ENCODE peak calls at places on chromosomes 5 and 9, in four cellular contexts. O is A549, G is K562, Z is HepG2. X is an unnamed sample.
A peak's percentile ranks its signal among the peaks of the same experiment; 100 is the strongest.

GRCh38 chr5:68252678-68253520 is 37.3 kb downstream of the PIK3R1 start:
- DNase-seq in O (peak; percentile 64), G (peak; percentile 52), Z (peak; percentile 63), X (no peak)

GRCh38 chr5:16600397-16600796 is 16.4 kb downstream of the RETREG1 start:
- DNase-seq in O (no peak), G (no peak), Z (no peak), X (no peak)

GRCh38 chr9:37324261-37324683 is 98.2 kb upstream of the GRHPR start:
- DNase-seq in O (no peak), G (no peak), Z (no peak), X (peak; percentile 43)

GRCh38 chr5:154610321-154611154 is 132.5 kb upstream of the HAND1 start:
- DNase-seq in O (peak; percentile 84), G (peak; percentile 83), Z (peak; percentile 55), X (peak; percentile 27)

GRCh38 chr5:145408048-145408341 is 427.1 kb downstream of the PRELID2 start:
- DNase-seq in O (no peak), G (no peak), Z (no peak), X (peak; percentile 23)

GRCh38 chr9:133986061-133986460 is 6.1 kb downstream of the VAV2 start:
- DNase-seq in O (no peak), G (no peak), Z (no peak), X (no peak)

GRCh38 chr9:70765935-70766334 is 351.5 kb upstream of the KLF9 start:
- DNase-seq in O (no peak), G (no peak), Z (no peak), X (no peak)

GRCh38 chr5:39648539-39649200 is 223.9 kb upstream of the DAB2 start:
- DNase-seq in O (peak; percentile 72), G (peak; percentile 9), Z (no peak), X (no peak)

GRCh38 chr5:134328619-134329018 is 38.4 kb downstream of the CDKL3 start:
- DNase-seq in O (peak; percentile 6), G (no peak), Z (no peak), X (no peak)

DNA sequence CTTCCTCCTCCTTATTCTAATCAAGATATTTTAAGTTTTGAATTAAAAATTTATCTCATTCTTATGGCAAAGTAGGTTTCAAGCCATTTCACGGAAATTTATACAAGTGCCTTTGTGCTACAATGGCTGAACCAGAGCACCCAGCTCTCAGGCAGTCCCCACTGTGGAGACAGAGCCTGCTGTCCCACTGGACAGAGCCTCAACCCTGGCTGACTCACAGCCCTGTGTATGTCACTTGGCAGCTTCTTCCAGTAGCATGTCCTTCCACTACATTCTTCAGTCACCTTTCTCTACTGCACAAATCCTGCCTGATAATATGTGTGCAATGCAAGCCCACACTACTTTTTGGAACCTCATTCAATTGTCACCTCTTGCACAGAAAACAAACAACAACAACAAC is 253.1 kb downstream of the PDE4D start:
- DNase-seq in O (no peak), G (no peak), Z (no peak), X (no peak)
- TF ChIP-seq CHD4 in O (no peak), G (no peak), Z (no peak), X (no peak)

GRCh38 chr5:89817841-89818240 is 591.7 kb downstream of the CETN3 start:
- DNase-seq in O (no peak), G (no peak), Z (no peak), X (no peak)

GRCh38 chr5:89816038-89816437 is 593.5 kb downstream of the CETN3 start:
- DNase-seq in O (no peak), G (no peak), Z (no peak), X (no peak)
- TF ChIP-seq CHD4 in O (no peak), G (no peak), Z (no peak), X (no peak)

GRCh38 chr5:1436036-1436435 is 9.2 kb downstream of the SLC6A3 start:
- DNase-seq in O (no peak), G (no peak), Z (no peak), X (no peak)

GRCh38 chr5:1438871-1439270 is 6.4 kb downstream of the SLC6A3 start:
- DNase-seq in O (no peak), G (no peak), Z (no peak), X (no peak)

GRCh38 chr5:1437876-1438559 is 7.2 kb downstream of the SLC6A3 start:
- DNase-seq in O (no peak), G (no peak), Z (no peak), X (no peak)

GRCh38 chr5:1436681-1437080 is 8.6 kb downstream of the SLC6A3 start:
- DNase-seq in O (no peak), G (no peak), Z (no peak), X (no peak)

GRCh38 chr5:1437452-1437851 is 7.8 kb downstream of the SLC6A3 start:
- DNase-seq in O (peak; percentile 41), G (peak; percentile 37), Z (peak; percentile 41), X (no peak)
- TF ChIP-seq CHD4 in O (no peak), G (no peak), Z (no peak), X (no peak)

GRCh38 chr5:42994285-42995151 is 45.6 kb downstream of the ANXA2R start:
- DNase-seq in O (peak; percentile 94), G (peak; percentile 96), Z (peak; percentile 81), X (no peak)
- TF ChIP-seq CHD4 in O (no peak), G (no peak), Z (no peak), X (no peak)

GRCh38 chr9:131984564-131984963 is 95.1 kb downstream of the MED27 start:
- DNase-seq in O (no peak), G (no peak), Z (no peak), X (no peak)
- TF ChIP-seq CHD4 in O (no peak), G (no peak), Z (no peak), X (no peak)

DNA sequence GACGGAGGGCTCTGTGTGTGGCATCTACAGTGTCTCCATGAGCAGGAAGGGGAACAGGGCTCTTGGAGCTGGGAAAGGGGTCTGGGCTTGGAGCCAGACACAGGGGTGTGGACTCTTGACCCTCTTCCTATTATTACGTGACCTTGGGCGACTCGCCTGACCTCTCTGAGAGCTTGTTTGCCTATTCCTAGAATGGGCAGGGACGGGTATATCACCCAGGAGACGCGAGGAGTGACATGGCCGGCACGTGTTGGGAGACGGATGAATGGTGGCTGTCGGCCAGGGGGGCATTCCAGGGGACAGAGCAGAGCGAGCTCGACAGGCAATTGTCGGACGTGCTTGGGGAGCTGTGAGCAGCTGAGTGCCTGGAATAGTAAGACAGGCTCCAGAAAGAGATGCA is 29.4 kb upstream of the UNC5A start:
- DNase-seq in O (no peak), G (no peak), Z (peak; percentile 27), X (no peak)
- TF ChIP-seq CHD4 in O (no peak), G (no peak), Z (no peak), X (no peak)

DNA sequence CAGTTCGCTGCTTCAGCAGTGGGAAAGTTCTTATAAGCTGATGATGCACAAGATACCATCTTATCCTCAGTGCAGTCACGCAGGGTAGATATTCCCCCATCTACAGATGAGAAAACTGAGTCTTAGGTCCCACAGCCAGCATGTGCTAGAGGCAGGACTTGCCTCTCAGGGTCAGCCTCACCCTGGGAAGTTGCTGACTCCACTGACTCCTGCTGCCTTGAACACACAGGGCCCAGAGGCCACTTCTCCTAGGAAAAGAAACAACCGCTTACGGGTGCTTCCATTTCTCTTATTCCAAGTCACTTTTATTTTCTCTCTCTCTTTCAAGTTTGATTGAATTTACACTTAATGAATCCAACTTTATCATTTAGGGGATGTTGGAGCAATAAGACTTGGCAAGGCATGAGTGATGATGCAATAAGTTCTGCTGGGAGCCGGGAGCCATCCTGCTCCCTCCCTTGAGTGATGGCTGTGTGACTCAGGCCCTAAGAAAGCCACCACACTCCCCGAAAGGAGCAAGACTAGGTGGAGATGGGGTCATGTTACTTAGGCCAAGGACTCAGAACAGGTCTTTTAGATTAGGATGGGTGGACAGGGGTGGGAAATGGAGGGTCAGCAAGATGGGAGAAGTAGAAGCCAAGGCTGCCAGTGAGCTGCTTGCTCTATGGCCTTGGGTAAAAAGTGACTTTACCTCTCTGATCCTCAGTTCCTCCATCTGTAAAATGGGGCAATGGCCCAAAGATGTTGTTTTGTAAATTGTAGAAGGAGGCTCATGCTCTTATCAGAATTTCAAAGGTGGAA is 67.5 kb upstream of the ZNF618 start:
- DNase-seq in O (peak; percentile 50), G (peak; percentile 17), Z (no peak), X (no peak)
- TF ChIP-seq CHD4 in O (no peak), G (no peak), Z (no peak), X (no peak)

GRCh38 chr5:151262532-151262931 is 9.5 kb downstream of the GM2A start:
- DNase-seq in O (no peak), G (no peak), Z (no peak), X (no peak)

GRCh38 chr5:151264113-151264512 is 11.1 kb downstream of the GM2A start:
- DNase-seq in O (no peak), G (no peak), Z (no peak), X (no peak)

GRCh38 chr5:151270599-151270998 is 17.6 kb downstream of the GM2A start:
- DNase-seq in O (peak; percentile 35), G (no peak), Z (no peak), X (peak; percentile 71)

GRCh38 chr5:151267481-151268275 is 14.7 kb downstream of the GM2A start:
- DNase-seq in O (no peak), G (no peak), Z (no peak), X (no peak)
- TF ChIP-seq CHD4 in O (no peak), G (no peak), Z (no peak), X (no peak)

DNA sequence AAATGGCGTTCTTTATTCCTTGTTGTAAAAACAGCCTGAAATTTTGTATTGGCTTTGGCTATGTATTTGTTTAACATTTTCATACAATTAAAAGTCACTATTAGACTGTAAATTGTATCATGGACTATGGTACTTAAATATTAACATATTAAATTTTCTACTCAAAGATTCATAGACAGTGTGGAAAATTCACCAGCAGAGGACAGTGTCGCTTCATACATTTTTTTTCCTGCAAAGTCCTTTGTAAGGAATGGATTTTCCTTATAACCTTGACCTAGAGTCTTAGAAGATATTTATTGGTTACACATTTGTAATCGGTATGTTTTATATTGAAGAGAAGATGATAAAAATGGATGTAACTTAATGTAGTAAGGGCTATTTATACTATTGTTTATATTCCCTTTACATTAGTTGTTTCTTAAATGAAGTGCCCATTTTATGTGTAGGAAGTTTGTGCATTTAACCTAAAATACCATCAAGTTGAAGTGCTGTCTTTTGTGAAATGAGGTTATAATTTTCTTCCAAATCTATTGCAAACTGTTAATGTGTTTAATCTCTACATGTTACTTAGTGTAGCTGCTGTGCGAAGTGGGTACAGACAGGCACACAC is 150.1 kb downstream of the KDM4C start:
- DNase-seq in O (peak; percentile 49), G (peak; percentile 46), Z (peak; percentile 38), X (no peak)
- TF ChIP-seq CHD4 in O (no peak), G (no peak), Z (no peak), X (no peak)

X was measured in GM12878.